ENCODE peak calls at places on chromosome 5, in ten cellular contexts. P is left colon; D is stimulated activated CD4-positive, alpha-beta T cell treated with anti-CD3 and anti-CD28 coated beads, Interleukin-1b, Interleukin-23, amount 100 ng/mL, for 4 hours; M is stimulated activated naive CD4-positive, alpha-beta T cell; V is T-helper 9 cell; L is AG08396; H is kidney tubule cell; O is NCI-H1694 treated with DMSO at 0.1 percent for 48 hours; T is activated T-cell treated with anti-CD3 and anti-CD28 coated beads, Interleukin-2, amount 50 U/mL, for 24 hours; I is AG09309. E is an unnamed sample.

GRCh38 chr5:68252678-68253520 is 37.3 kb downstream of the PIK3R1 start:
- DNase-seq in T (no peak), L (peak), V (peak), O (peak), H (peak), D (peak), P (peak), I (no peak), M (no peak), E (peak)

GRCh38 chr5:6611561-6612256 is 21.1 kb downstream of the NSUN2 start:
- DNase-seq in D (no peak), L (no peak), T (no peak), O (no peak), V (no peak), H (peak), P (no peak), I (no peak), M (no peak), E (no peak)

GRCh38 chr5:100175346-100175745 is 359.8 kb upstream of the FAM174A start:
- DNase-seq in P (no peak), I (no peak), L (no peak), V (no peak), M (no peak), H (no peak), D (no peak), T (no peak), O (no peak), E (no peak)

GRCh38 chr5:52707626-52708025 is 80.1 kb upstream of the ITGA1 start:
- DNase-seq in M (no peak), V (no peak), O (no peak), I (no peak), H (no peak), D (no peak), T (no peak), P (no peak), L (no peak), E (no peak)

GRCh38 chr5:164763211-164763610 is 1257.8 kb downstream of the MAT2B start:
- DNase-seq in V (no peak), L (no peak), I (no peak), T (no peak), H (no peak), P (no peak), O (no peak), M (no peak), D (no peak), E (no peak)

GRCh38 chr5:175329976-175330375 is 114.0 kb downstream of the DRD1 start:
- DNase-seq in P (no peak), I (no peak), D (no peak), H (no peak), L (no peak), O (no peak), V (no peak), M (no peak), T (no peak), E (no peak)

GRCh38 chr5:115179959-115180709 is 10.4 kb upstream of the TRIM36 start:
- DNase-seq in H (peak), T (peak), D (no peak), V (no peak), M (peak), O (peak), L (peak), P (no peak), I (no peak), E (no peak)

GRCh38 chr5:175460126-175460525 is 16.1 kb upstream of the DRD1 start:
- DNase-seq in O (peak), M (no peak), H (peak), D (no peak), T (no peak), I (no peak), L (no peak), V (no peak), P (no peak), E (no peak)

GRCh38 chr5:121121786-121122185 is 657.7 kb downstream of the PRR16 start:
- DNase-seq in M (no peak), H (no peak), I (no peak), D (no peak), O (no peak), V (no peak), T (no peak), P (no peak), L (no peak), E (no peak)